ENCODE peak calls at places on chromosomes 2 and 18, in four cellular contexts. One of them, this sample, is unnamed.

GRCh38 chr2:44942304-44943030 is 965 bp downstream of the SIX3 start:
- DNase-seq in fibroblast of the conjunctiva: no peak
- DNase-seq in HuH-7.5: no peak
- DNase-seq in caudate nucleus: no peak
- DNase-seq in this sample: no peak

GRCh38 chr2:106956879-106957278 is 70.9 kb upstream of the ST6GAL2 start:
- DNase-seq in fibroblast of the conjunctiva: peak; percentile 94
- DNase-seq in HuH-7.5: no peak
- DNase-seq in caudate nucleus: no peak
- DNase-seq in this sample: peak; percentile 94

GRCh38 chr2:218959761-218960195 is 312 bp downstream of the CDK5R2 start:
- DNase-seq in fibroblast of the conjunctiva: no peak
- DNase-seq in HuH-7.5: no peak
- DNase-seq in caudate nucleus: no peak
- DNase-seq in this sample: no peak

GRCh38 chr18:1710114-1710513 is 805.4 kb downstream of the ADCYAP1 start:
- DNase-seq in fibroblast of the conjunctiva: no peak
- DNase-seq in HuH-7.5: no peak
- DNase-seq in caudate nucleus: no peak
- DNase-seq in this sample: no peak

GRCh38 chr2:207692206-207693065 is 19.0 kb upstream of the CCNYL1 start:
- DNase-seq in fibroblast of the conjunctiva: no peak
- DNase-seq in HuH-7.5: peak; percentile 61
- DNase-seq in caudate nucleus: peak; percentile 22
- DNase-seq in this sample: peak; percentile 26

GRCh38 chr2:57180042-57180567 is 866.5 kb upstream of the VRK2 start:
- DNase-seq in fibroblast of the conjunctiva: no peak
- DNase-seq in HuH-7.5: no peak
- DNase-seq in caudate nucleus: no peak
- DNase-seq in this sample: peak; percentile 42

GRCh38 chr18:27143580-27144287 is 41.4 kb downstream of the CHST9 start:
- DNase-seq in fibroblast of the conjunctiva: no peak
- DNase-seq in HuH-7.5: peak; percentile 6
- DNase-seq in caudate nucleus: no peak
- DNase-seq in this sample: no peak

GRCh38 chr2:233480490-233481202 is 85.9 kb downstream of the USP40 start:
- DNase-seq in fibroblast of the conjunctiva: no peak
- DNase-seq in HuH-7.5: no peak
- DNase-seq in caudate nucleus: no peak
- DNase-seq in this sample: no peak

GRCh38 chr2:26456701-26457224 is 21.2 kb downstream of the OTOF start:
- DNase-seq in fibroblast of the conjunctiva: no peak
- DNase-seq in HuH-7.5: peak; percentile 59
- DNase-seq in caudate nucleus: no peak
- DNase-seq in this sample: no peak